ENCODE peak calls at places on chromosomes 2 and 18, in seven cellular contexts. L is fibroblast of pulmonary artery; X is stimulated activated CD4-positive, alpha-beta T cell treated with anti-CD3 and anti-CD28 coated beads, TNF-alpha, amount 100 ng/mL, for 4 hours; A is fibroblast of lung; R is activated CD8-positive, alpha-beta memory T cell treated with anti-CD3 and anti-CD28 coated beads for 24 hours; M is transverse colon; Y is fibroblast of the aortic adventitia. Z is an unnamed sample.
A peak's percentile ranks its signal among the peaks of the same experiment; 100 is the strongest.

GRCh38 chr2:190927257-190927656 is 46.6 kb downstream of the GLS start:
- DNase-seq in L (no peak), X (no peak), A (no peak), R (no peak), M (no peak), Y (peak; percentile 74), Z (peak; percentile 27)

GRCh38 chr2:232492236-232492848 is 4.7 kb upstream of the ECEL1 start:
- DNase-seq in L (no peak), X (no peak), A (no peak), R (no peak), M (no peak), Y (no peak), Z (no peak)

GRCh38 chr2:227623225-227623624 is 5.9 kb downstream of the SCYGR4 start:
- DNase-seq in L (peak; percentile 82), X (no peak), A (peak; percentile 58), R (no peak), M (no peak), Y (peak; percentile 75), Z (peak; percentile 39)

GRCh38 chr18:49788327-49788908 is 24.9 kb downstream of the ACAA2 start:
- DNase-seq in L (peak; percentile 39), X (no peak), A (peak; percentile 42), R (no peak), M (no peak), Y (no peak), Z (peak; percentile 22)

GRCh38 chr18:45993441-45993840 is 26.3 kb upstream of the EPG5 start:
- DNase-seq in L (peak; percentile 77), X (no peak), A (peak; percentile 43), R (no peak), M (no peak), Y (peak; percentile 71), Z (peak; percentile 91)

GRCh38 chr2:176784633-176785193 is 427.9 kb upstream of the HNRNPA3 start:
- DNase-seq in L (no peak), X (no peak), A (no peak), R (no peak), M (no peak), Y (no peak), Z (no peak)

GRCh38 chr2:164967349-164967748 is 12.0 kb upstream of the SLC38A11 start:
- DNase-seq in L (no peak), X (no peak), A (no peak), R (no peak), M (no peak), Y (no peak), Z (no peak)

GRCh38 chr2:191983186-191983585 is 136.3 kb upstream of the CAVIN2 start:
- DNase-seq in L (no peak), X (no peak), A (no peak), R (no peak), M (no peak), Y (no peak), Z (no peak)

GRCh38 chr2:101493074-101493473 is 18.2 kb upstream of the RFX8 start:
- DNase-seq in L (no peak), X (no peak), A (no peak), R (no peak), M (no peak), Y (no peak), Z (no peak)

GRCh38 chr2:103004426-103004942 is 242.7 kb downstream of the TMEM182 start:
- DNase-seq in L (no peak), X (no peak), A (no peak), R (no peak), M (no peak), Y (no peak), Z (no peak)

GRCh38 chr2:118975133-118975532 is 33.1 kb downstream of the MARCO start:
- DNase-seq in L (no peak), X (no peak), A (no peak), R (no peak), M (no peak), Y (no peak), Z (no peak)

GRCh38 chr18:59852548-59852947 is 47.2 kb upstream of the PMAIP1 start:
- DNase-seq in L (no peak), X (no peak), A (no peak), R (no peak), M (no peak), Y (no peak), Z (no peak)

GRCh38 chr2:82124629-82125028 is 1820.1 kb upstream of the LRRTM1 start:
- DNase-seq in L (peak; percentile 0), X (no peak), A (peak; percentile 38), R (no peak), M (no peak), Y (no peak), Z (no peak)

GRCh38 chr2:210195066-210195852 is 24.1 kb upstream of the KANSL1L start:
- DNase-seq in L (peak; percentile 76), X (no peak), A (peak; percentile 76), R (no peak), M (no peak), Y (peak; percentile 76), Z (peak; percentile 7)

GRCh38 chr18:43279015-43279758 is 1.9 kb upstream of the SYT4 start:
- DNase-seq in L (peak; percentile 29), X (no peak), A (peak; percentile 22), R (no peak), M (no peak), Y (no peak), Z (no peak)

GRCh38 chr2:216349366-216349765 is 22.9 kb downstream of the MARCHF4 start:
- DNase-seq in L (no peak), X (no peak), A (no peak), R (no peak), M (no peak), Y (no peak), Z (no peak)